ENCODE peak calls at places on chromosome 3, in five cellular contexts. P is K562, D is HepG2, K is H1, A is GM12878. R is an unnamed sample.

GRCh38 chr3:14761121-14761672 is 57.6 kb upstream of the FGD5 start:
- DNase-seq in K (no peak), A (no peak), P (peak), D (no peak), R (peak)

GRCh38 chr3:178056868-178057267 is 479.4 kb upstream of the KCNMB2 start:
- DNase-seq in P (no peak), A (no peak), K (no peak), D (no peak), R (no peak)

GRCh38 chr3:157700405-157700804 is 197.2 kb upstream of the VEPH1 start:
- DNase-seq in K (no peak), A (no peak), P (peak), D (no peak), R (no peak)

GRCh38 chr3:133490468-133491351 is 82.8 kb upstream of the CDV3 start:
- DNase-seq in A (peak), K (no peak), D (no peak), P (no peak), R (no peak)

GRCh38 chr3:73602171-73602570 is 22.6 kb downstream of the PDZRN3 start:
- DNase-seq in A (no peak), P (no peak), K (no peak), D (no peak), R (no peak)

GRCh38 chr3:179279294-179279693 is 28.4 kb upstream of the KCNMB3 start:
- DNase-seq in K (no peak), A (no peak), P (no peak), D (no peak), R (no peak)

GRCh38 chr3:195897853-195898415 is 10.4 kb downstream of the TNK2 start:
- DNase-seq in D (no peak), K (no peak), P (no peak), A (no peak), R (no peak)

GRCh38 chr3:143686638-143687197 is 161.6 kb downstream of the SLC9A9 start:
- DNase-seq in A (no peak), P (no peak), D (no peak), K (no peak), R (no peak)

GRCh38 chr3:169818330-169818729 is 5.6 kb upstream of the LRRC34 start:
- DNase-seq in K (no peak), D (no peak), A (no peak), P (no peak), R (no peak)

GRCh38 chr3:135267487-135267886 is 472.4 kb downstream of the EPHB1 start:
- DNase-seq in D (no peak), K (no peak), A (no peak), P (no peak), R (no peak)

GRCh38 chr3:126472277-126473006 is 3.2 kb downstream of the ZXDC start:
- DNase-seq in K (no peak), A (peak), P (peak), D (peak), R (no peak)

GRCh38 chr3:136787226-136787793 is 31.6 kb upstream of the SLC35G2 start:
- DNase-seq in P (peak), A (no peak), K (no peak), D (peak), R (no peak)

GRCh38 chr3:102449341-102449740 is 14.5 kb downstream of the ZPLD1 start:
- DNase-seq in D (no peak), P (no peak), A (no peak), K (no peak), R (no peak)

GRCh38 chr3:177905895-177906511 is 630.2 kb upstream of the KCNMB2 start:
- DNase-seq in A (no peak), K (no peak), D (no peak), P (no peak), R (no peak)

GRCh38 chr3:57746156-57747125 is 9.7 kb upstream of the SLMAP start:
- DNase-seq in P (no peak), K (no peak), D (no peak), A (no peak), R (no peak)

GRCh38 chr3:6282920-6283319 is 578.0 kb upstream of the GRM7 start:
- DNase-seq in A (no peak), D (no peak), P (no peak), K (no peak), R (no peak)

GRCh38 chr3:55885721-55886120 is 398.6 kb upstream of the WNT5A start:
- DNase-seq in A (no peak), K (no peak), P (no peak), D (no peak), R (no peak)

GRCh38 chr3:189308594-189308993 is 136.8 kb downstream of the TPRG1 start:
- DNase-seq in K (no peak), D (no peak), A (no peak), P (no peak), R (no peak)

GRCh38 chr3:14262212-14262611 is 83.6 kb downstream of the LSM3 start:
- DNase-seq in A (no peak), P (peak), K (no peak), D (no peak), R (no peak)

GRCh38 chr3:171829841-171830559 is 13.1 kb upstream of the TMEM212 start:
- DNase-seq in P (peak), K (no peak), D (peak), A (no peak), R (peak)

GRCh38 chr3:125386811-125387210 is 11.7 kb upstream of the ZNF148 start:
- DNase-seq in K (no peak), P (no peak), A (no peak), D (no peak), R (no peak)

DNA sequence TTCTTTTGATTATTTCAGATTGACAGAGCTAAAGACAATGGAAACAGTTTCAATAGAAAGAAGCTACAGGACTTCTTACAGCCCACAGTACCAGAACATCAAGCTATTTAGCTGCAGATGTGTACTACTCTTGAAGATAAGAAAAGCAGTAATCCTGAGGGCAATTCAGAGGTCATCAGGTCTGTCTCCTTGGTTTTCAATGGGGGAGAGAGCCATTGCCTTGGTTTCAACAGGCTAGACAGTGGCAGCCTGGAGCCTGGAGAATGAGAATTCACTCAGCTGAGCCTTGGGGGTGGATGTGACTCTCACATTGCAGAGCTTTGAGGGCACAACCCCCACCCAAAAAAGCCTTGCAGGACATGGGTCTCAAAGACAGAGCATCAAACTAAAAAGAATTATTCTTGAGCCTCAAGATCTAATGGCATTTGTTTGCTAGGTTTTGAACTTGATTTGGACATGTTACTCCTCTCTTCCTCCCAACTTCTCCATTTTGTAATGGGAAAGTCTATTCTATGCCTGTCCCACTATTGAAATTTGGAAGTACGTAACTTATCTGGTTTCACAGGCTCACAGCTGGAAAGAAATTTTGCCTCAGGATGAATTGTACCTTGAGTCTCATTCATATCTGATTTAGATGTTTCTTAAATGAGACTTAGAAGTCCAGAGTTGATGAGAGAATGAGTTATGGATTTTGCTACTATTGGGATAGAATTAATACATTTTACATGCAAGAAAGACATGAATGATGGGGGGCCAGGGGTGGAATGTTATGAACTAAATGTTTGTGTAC is 36.9 kb downstream of the PLSCR1 start:
- DNase-seq in P (peak), D (no peak), A (no peak), K (no peak), R (no peak)
- TF ChIP-seq USF2 in P (no peak), D (no peak), A (no peak), K (no peak), R (no peak)

GRCh38 chr3:62835594-62836236 is 39.5 kb downstream of the CADPS start:
- DNase-seq in K (no peak), P (no peak), D (no peak), A (no peak), R (no peak)

GRCh38 chr3:62832569-62832968 is 42.6 kb downstream of the CADPS start:
- DNase-seq in K (no peak), P (no peak), A (no peak), D (no peak), R (no peak)

GRCh38 chr3:62827550-62827949 is 47.7 kb downstream of the CADPS start:
- DNase-seq in D (no peak), P (no peak), K (no peak), A (no peak), R (no peak)

GRCh38 chr3:62837145-62837787 is 38.0 kb downstream of the CADPS start:
- DNase-seq in A (no peak), P (no peak), D (no peak), K (no peak), R (no peak)

DNA sequence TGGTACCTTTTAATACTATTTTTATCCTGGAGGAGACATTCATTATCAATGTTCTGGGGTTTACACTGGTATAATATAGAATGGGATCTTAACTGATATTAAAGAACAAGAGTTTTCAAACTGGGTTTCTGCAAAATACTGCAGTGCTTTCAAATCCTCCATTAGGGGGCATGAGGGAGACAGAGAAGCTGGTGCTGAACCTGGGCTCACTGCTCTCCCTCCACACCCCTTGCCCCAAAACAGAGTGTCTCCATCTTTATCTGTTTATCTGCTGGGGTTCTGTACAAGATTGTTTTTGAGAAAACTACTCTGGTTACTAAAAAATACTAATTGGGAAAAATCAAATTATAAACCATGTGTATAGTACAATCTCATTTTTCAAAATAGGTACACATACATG is 41.7 kb downstream of the CADPS start:
- DNase-seq in A (no peak), D (peak), K (no peak), P (peak), R (no peak)
- TF ChIP-seq CREB1 in A (no peak), D (no peak), K (no peak), P (no peak), R (no peak)

GRCh38 chr3:11475324-11475723 is 168.4 kb downstream of the VGLL4 start:
- DNase-seq in A (no peak), P (no peak), D (no peak), K (no peak), R (no peak)
- TF ChIP-seq ATF3 in A (no peak), P (no peak), D (no peak), K (no peak), R (no peak)

DNA sequence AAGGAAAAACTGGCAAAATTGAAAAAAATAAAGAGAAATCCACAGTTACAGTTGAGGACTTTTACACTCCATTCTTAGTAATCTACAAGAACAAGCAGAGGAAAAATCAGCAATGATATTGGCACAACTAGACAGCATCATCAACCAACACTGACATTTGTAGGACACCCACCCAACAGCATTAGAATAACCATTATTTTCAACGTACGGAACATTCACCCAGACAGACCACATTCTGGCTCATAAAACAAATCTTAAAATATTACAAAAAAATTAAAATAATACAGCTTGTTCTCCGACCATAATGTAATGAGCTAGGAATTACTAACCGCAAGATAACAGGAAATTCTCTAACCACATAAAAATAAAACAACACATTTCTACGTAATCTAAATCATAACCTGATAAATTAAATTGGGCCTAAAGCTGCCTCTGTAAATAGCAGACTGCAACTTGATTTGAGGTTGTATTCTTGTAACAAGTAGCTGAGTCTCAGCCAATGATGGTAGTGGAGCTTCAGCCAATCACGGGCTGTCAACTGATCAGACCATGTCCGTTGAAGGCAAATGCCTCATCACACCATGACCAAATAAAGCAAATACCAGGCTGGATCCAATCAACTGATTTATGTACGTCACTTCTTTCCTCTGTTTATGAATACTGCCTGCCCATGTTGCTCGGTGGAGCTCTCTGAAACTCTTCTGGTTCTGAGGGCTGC is 9.2 kb downstream of the PLSCR4 start:
- DNase-seq in P (peak), D (no peak), A (no peak), K (no peak), R (no peak)
- TF ChIP-seq USF2 in P (no peak), D (no peak), A (no peak), K (no peak), R (no peak)

DNA sequence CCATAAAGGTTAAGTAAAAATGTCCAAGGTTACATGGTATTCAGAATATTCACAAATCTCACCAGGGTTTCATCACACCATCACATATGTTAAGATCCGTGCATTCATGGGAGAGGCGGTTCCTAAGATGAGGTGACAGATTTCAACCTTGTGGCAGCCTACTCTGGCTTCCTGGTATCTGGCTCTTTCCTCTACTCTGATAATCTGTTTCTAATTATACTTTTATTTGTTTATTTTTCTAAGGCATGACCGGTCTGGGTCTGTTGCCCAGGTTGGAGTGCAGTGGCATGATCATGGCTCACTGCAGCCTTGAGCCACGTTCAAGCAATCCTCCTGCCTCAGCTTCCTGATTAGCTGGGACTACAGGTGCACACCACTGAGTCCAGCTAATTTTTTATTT is 34.4 kb downstream of the RAF1 start:
- DNase-seq in P (no peak), D (no peak), K (no peak), A (no peak), R (no peak)
- TF ChIP-seq CREB1 in P (no peak), D (no peak), K (no peak), A (no peak), R (no peak)

GRCh38 chr3:45118615-45119062 is 27.5 kb downstream of the CDCP1 start:
- DNase-seq in P (no peak), K (no peak), A (no peak), D (no peak), R (no peak)

GRCh38 chr3:45110185-45110833 is 35.9 kb downstream of the CDCP1 start:
- DNase-seq in K (no peak), D (peak), A (no peak), P (no peak), R (no peak)

GRCh38 chr3:45109736-45110135 is 36.4 kb downstream of the CDCP1 start:
- DNase-seq in D (no peak), P (no peak), A (no peak), K (no peak), R (no peak)

GRCh38 chr3:45113625-45114050 is 32.5 kb downstream of the CDCP1 start:
- DNase-seq in D (no peak), P (no peak), K (no peak), A (no peak), R (no peak)

DNA sequence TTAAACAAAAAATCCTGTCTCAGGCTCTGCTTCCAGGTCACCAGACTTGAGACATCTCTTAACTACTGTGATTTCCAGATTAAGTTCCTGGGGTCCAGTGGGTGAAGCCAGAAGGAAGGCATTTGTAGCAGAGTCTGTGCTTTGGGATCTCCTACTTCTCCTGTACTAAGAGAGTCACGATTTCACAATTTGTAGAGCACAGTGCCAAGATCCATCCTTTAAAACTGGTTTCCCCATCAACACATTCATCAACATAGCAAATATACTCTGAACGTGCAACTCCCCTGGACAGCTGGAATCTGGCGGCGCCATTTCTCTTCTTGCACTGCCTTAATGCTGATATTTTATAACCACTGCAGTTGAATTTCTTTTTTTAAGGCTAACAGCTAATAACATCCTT is 33.2 kb downstream of the CDCP1 start:
- DNase-seq in D (no peak), A (no peak), P (no peak), K (no peak), R (no peak)
- TF ChIP-seq ATF3 in D (no peak), A (no peak), P (no peak), K (no peak), R (no peak)

DNA sequence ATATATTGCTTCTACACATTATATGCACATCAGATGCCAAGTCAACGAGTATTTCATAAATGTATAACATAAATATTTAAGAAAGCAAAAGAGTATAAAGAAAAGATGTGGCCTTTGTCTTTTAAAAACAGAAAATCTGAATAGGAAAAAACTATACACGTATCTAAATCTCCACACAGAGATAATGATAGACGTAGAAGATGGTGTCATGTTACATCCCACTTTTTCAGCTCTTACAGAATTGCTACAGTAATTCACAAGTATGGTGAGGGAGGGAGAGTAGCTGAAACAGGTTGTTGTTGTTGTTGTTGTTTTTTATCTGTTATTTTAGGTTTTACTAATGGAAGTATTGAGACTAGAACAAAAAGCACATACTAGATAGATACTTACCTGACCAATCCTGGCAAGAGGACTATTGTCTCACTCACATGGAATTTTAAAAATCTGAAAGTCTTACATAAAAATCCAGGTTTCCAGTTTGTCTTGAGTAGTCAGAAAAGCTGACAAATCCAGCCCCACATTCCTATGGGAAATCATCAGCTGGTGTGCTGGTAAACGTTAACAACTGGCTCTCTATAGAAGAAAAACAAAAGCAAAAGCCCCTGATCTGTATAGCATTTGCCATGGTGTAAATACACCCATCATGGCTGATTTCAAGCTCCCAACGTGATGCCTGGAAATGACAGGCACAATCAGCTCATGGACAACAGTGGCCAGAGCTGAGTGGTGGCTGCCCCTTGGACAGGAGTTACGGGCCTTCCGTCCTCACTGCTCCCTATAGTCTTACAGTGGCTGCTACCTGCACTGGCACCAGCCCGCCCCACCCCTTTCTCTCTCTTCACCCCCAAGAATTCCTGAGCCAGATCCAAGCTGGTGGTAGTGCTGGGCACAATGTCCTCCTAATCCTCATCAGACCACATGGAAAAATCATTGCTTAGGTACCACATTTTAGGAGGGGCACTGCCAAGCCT is 47.4 kb upstream of the VGLL4 start:
- DNase-seq in K (no peak), D (peak), P (no peak), A (no peak), R (no peak)
- TF ChIP-seq USF2 in K (no peak), D (no peak), P (no peak), A (no peak), R (no peak)

GRCh38 chr3:100334340-100335136 is at the start of gene NIT2:
- DNase-seq in D (peak), K (peak), A (no peak), P (peak), R (peak)
- TF ChIP-seq CREB1 in D (peak), K (peak), A (peak), P (peak), R (no peak)

DNA sequence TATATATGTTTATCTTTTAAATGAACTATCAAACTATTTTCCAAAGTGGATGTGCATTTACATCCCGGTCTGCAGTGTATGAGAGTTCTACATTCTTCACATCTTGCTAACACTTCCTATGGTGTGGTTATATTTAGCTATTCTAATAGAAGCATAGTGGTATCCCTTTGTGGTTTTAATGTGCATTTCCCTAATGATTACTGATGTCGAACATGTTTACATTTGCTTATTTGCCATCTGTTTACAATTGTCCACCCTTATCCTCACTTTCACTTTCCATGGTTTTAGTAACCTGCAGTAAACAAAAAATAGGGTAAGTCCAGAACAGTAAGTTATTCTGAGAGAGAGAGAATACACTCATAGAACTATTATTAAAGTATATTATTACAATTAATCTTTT is 360.5 kb upstream of the NAALADL2 start:
- DNase-seq in D (no peak), P (no peak), K (no peak), A (no peak), R (no peak)
- TF ChIP-seq ATF3 in D (no peak), P (no peak), K (no peak), A (no peak), R (no peak)

R was measured in WTC11.